ENCODE peak calls at places on chromosome X, in ten cellular contexts. One of them, this sample, is unnamed.

GRCh38 chrX:139094671-139095592 is 383.4 kb upstream of the FGF13 start:
- DNase-seq in HAP-1: no peak
- DNase-seq in mesendoderm: peak; percentile 56
- DNase-seq in GM23248: peak; percentile 36
- DNase-seq in endodermal cell: no peak
- DNase-seq in colonic mucosa: no peak
- DNase-seq in suprapubic skin: no peak
- DNase-seq in fibroblast of lung: peak; percentile 87
- DNase-seq in body of pancreas: no peak
- DNase-seq in cardiac muscle cell: no peak
- DNase-seq in this sample: no peak

GRCh38 chrX:104987063-104987462 is 233.4 kb downstream of the TEX13A start:
- DNase-seq in HAP-1: no peak
- DNase-seq in mesendoderm: no peak
- DNase-seq in GM23248: no peak
- DNase-seq in endodermal cell: no peak
- DNase-seq in colonic mucosa: no peak
- DNase-seq in suprapubic skin: no peak
- DNase-seq in fibroblast of lung: peak; percentile 11
- DNase-seq in body of pancreas: no peak
- DNase-seq in cardiac muscle cell: peak; percentile 0
- DNase-seq in this sample: no peak

GRCh38 chrX:14235004-14235403 is 205.3 kb upstream of the GEMIN8 start:
- DNase-seq in HAP-1: peak; percentile 10
- DNase-seq in mesendoderm: peak; percentile 13
- DNase-seq in GM23248: peak; percentile 0
- DNase-seq in endodermal cell: peak; percentile 53
- DNase-seq in colonic mucosa: no peak
- DNase-seq in suprapubic skin: no peak
- DNase-seq in fibroblast of lung: no peak
- DNase-seq in body of pancreas: no peak
- DNase-seq in cardiac muscle cell: no peak
- DNase-seq in this sample: no peak

GRCh38 chrX:34382416-34382815 is 250.3 kb upstream of the FAM47A start:
- DNase-seq in HAP-1: no peak
- DNase-seq in mesendoderm: no peak
- DNase-seq in GM23248: peak; percentile 2
- DNase-seq in endodermal cell: no peak
- DNase-seq in colonic mucosa: no peak
- DNase-seq in suprapubic skin: no peak
- DNase-seq in fibroblast of lung: peak; percentile 24
- DNase-seq in body of pancreas: no peak
- DNase-seq in cardiac muscle cell: peak; percentile 82
- DNase-seq in this sample: no peak

GRCh38 chrX:77668391-77669237 is 117.4 kb downstream of the ATRX start:
- DNase-seq in HAP-1: no peak
- DNase-seq in mesendoderm: no peak
- DNase-seq in GM23248: peak; percentile 64
- DNase-seq in endodermal cell: no peak
- DNase-seq in colonic mucosa: no peak
- DNase-seq in suprapubic skin: no peak
- DNase-seq in fibroblast of lung: peak; percentile 59
- DNase-seq in body of pancreas: no peak
- DNase-seq in cardiac muscle cell: peak; percentile 49
- DNase-seq in this sample: no peak

GRCh38 chrX:75648803-75649588 is 126.2 kb upstream of the ZDHHC15 start:
- DNase-seq in HAP-1: no peak
- DNase-seq in mesendoderm: no peak
- DNase-seq in GM23248: no peak
- DNase-seq in endodermal cell: no peak
- DNase-seq in colonic mucosa: no peak
- DNase-seq in suprapubic skin: no peak
- DNase-seq in fibroblast of lung: no peak
- DNase-seq in body of pancreas: no peak
- DNase-seq in cardiac muscle cell: no peak
- DNase-seq in this sample: no peak

GRCh38 chrX:32774966-32775365 is 436.4 kb downstream of the DMD start:
- DNase-seq in HAP-1: no peak
- DNase-seq in mesendoderm: no peak
- DNase-seq in GM23248: no peak
- DNase-seq in endodermal cell: no peak
- DNase-seq in colonic mucosa: no peak
- DNase-seq in suprapubic skin: no peak
- DNase-seq in fibroblast of lung: no peak
- DNase-seq in body of pancreas: no peak
- DNase-seq in cardiac muscle cell: no peak
- DNase-seq in this sample: no peak

GRCh38 chrX:100417671-100418070 is 7.6 kb upstream of the PCDH19 start:
- DNase-seq in HAP-1: no peak
- DNase-seq in mesendoderm: no peak
- DNase-seq in GM23248: no peak
- DNase-seq in endodermal cell: no peak
- DNase-seq in colonic mucosa: no peak
- DNase-seq in suprapubic skin: no peak
- DNase-seq in fibroblast of lung: no peak
- DNase-seq in body of pancreas: no peak
- DNase-seq in cardiac muscle cell: peak; percentile 55
- DNase-seq in this sample: no peak

GRCh38 chrX:139965421-139965820 is at the start of gene CXorf66:
- DNase-seq in HAP-1: no peak
- DNase-seq in mesendoderm: no peak
- DNase-seq in GM23248: no peak
- DNase-seq in endodermal cell: no peak
- DNase-seq in colonic mucosa: no peak
- DNase-seq in suprapubic skin: no peak
- DNase-seq in fibroblast of lung: no peak
- DNase-seq in body of pancreas: no peak
- DNase-seq in cardiac muscle cell: no peak
- DNase-seq in this sample: no peak

GRCh38 chrX:13180807-13181206 is 136.4 kb upstream of the FAM9C start:
- DNase-seq in HAP-1: no peak
- DNase-seq in mesendoderm: no peak
- DNase-seq in GM23248: peak; percentile 52
- DNase-seq in endodermal cell: no peak
- DNase-seq in colonic mucosa: no peak
- DNase-seq in suprapubic skin: no peak
- DNase-seq in fibroblast of lung: peak; percentile 79
- DNase-seq in body of pancreas: no peak
- DNase-seq in cardiac muscle cell: peak; percentile 82
- DNase-seq in this sample: no peak

GRCh38 chrX:67568769-67569168 is 24.9 kb downstream of the AR start:
- DNase-seq in HAP-1: no peak
- DNase-seq in mesendoderm: peak; percentile 32
- DNase-seq in GM23248: peak; percentile 32
- DNase-seq in endodermal cell: no peak
- DNase-seq in colonic mucosa: no peak
- DNase-seq in suprapubic skin: no peak
- DNase-seq in fibroblast of lung: peak; percentile 28
- DNase-seq in body of pancreas: no peak
- DNase-seq in cardiac muscle cell: no peak
- DNase-seq in this sample: no peak

GRCh38 chrX:67564475-67564874 is 20.7 kb downstream of the AR start:
- DNase-seq in HAP-1: no peak
- DNase-seq in mesendoderm: no peak
- DNase-seq in GM23248: no peak
- DNase-seq in endodermal cell: no peak
- DNase-seq in colonic mucosa: no peak
- DNase-seq in suprapubic skin: no peak
- DNase-seq in fibroblast of lung: no peak
- DNase-seq in body of pancreas: no peak
- DNase-seq in cardiac muscle cell: no peak
- DNase-seq in this sample: no peak

GRCh38 chrX:67558267-67558666 is 14.4 kb downstream of the AR start:
- DNase-seq in HAP-1: no peak
- DNase-seq in mesendoderm: no peak
- DNase-seq in GM23248: no peak
- DNase-seq in endodermal cell: no peak
- DNase-seq in colonic mucosa: no peak
- DNase-seq in suprapubic skin: no peak
- DNase-seq in fibroblast of lung: no peak
- DNase-seq in body of pancreas: no peak
- DNase-seq in cardiac muscle cell: no peak
- DNase-seq in this sample: no peak

GRCh38 chrX:67563469-67564448 is 19.9 kb downstream of the AR start:
- DNase-seq in HAP-1: no peak
- DNase-seq in mesendoderm: peak; percentile 60
- DNase-seq in GM23248: peak; percentile 30
- DNase-seq in endodermal cell: no peak
- DNase-seq in colonic mucosa: no peak
- DNase-seq in suprapubic skin: no peak
- DNase-seq in fibroblast of lung: peak; percentile 72
- DNase-seq in body of pancreas: peak; percentile 13
- DNase-seq in cardiac muscle cell: peak; percentile 74
- DNase-seq in this sample: no peak
- H3K4me3 ChIP-seq in HAP-1: no peak overlapping the region
- H3K4me3 ChIP-seq in mesendoderm: no peak overlapping the region
- H3K4me3 ChIP-seq in GM23248: no peak overlapping the region
- H3K4me3 ChIP-seq in endodermal cell: no peak overlapping the region
- H3K4me3 ChIP-seq in colonic mucosa: no peak overlapping the region
- H3K4me3 ChIP-seq in suprapubic skin: no peak overlapping the region
- H3K4me3 ChIP-seq in fibroblast of lung: no peak overlapping the region
- H3K4me3 ChIP-seq in body of pancreas: no peak overlapping the region
- H3K4me3 ChIP-seq in cardiac muscle cell: no peak overlapping the region
- H3K4me3 ChIP-seq in this sample: no peak overlapping the region

GRCh38 chrX:129782015-129782495 is 2.3 kb downstream of the SASH3 start:
- DNase-seq in HAP-1: no peak
- DNase-seq in mesendoderm: no peak
- DNase-seq in GM23248: no peak
- DNase-seq in endodermal cell: no peak
- DNase-seq in colonic mucosa: no peak
- DNase-seq in suprapubic skin: no peak
- DNase-seq in fibroblast of lung: no peak
- DNase-seq in body of pancreas: no peak
- DNase-seq in cardiac muscle cell: no peak
- DNase-seq in this sample: no peak
- H3K4me1 ChIP-seq in HAP-1: no peaks in the 10 kb centered on the region
- H3K4me1 ChIP-seq in mesendoderm: no peaks in the 10 kb centered on the region
- H3K4me1 ChIP-seq in GM23248: no peaks in the 10 kb centered on the region
- H3K4me1 ChIP-seq in endodermal cell: no peaks in the 10 kb centered on the region
- H3K4me1 ChIP-seq in colonic mucosa: no peaks in the 10 kb centered on the region
- H3K4me1 ChIP-seq in suprapubic skin: no peaks in the 10 kb centered on the region
- H3K4me1 ChIP-seq in fibroblast of lung: no peaks in the 10 kb centered on the region
- H3K4me1 ChIP-seq in body of pancreas: no peaks in the 10 kb centered on the region
- H3K4me1 ChIP-seq in cardiac muscle cell: no peaks in the 10 kb centered on the region
- H3K4me1 ChIP-seq in this sample: no peaks in the 10 kb centered on the region

DNA sequence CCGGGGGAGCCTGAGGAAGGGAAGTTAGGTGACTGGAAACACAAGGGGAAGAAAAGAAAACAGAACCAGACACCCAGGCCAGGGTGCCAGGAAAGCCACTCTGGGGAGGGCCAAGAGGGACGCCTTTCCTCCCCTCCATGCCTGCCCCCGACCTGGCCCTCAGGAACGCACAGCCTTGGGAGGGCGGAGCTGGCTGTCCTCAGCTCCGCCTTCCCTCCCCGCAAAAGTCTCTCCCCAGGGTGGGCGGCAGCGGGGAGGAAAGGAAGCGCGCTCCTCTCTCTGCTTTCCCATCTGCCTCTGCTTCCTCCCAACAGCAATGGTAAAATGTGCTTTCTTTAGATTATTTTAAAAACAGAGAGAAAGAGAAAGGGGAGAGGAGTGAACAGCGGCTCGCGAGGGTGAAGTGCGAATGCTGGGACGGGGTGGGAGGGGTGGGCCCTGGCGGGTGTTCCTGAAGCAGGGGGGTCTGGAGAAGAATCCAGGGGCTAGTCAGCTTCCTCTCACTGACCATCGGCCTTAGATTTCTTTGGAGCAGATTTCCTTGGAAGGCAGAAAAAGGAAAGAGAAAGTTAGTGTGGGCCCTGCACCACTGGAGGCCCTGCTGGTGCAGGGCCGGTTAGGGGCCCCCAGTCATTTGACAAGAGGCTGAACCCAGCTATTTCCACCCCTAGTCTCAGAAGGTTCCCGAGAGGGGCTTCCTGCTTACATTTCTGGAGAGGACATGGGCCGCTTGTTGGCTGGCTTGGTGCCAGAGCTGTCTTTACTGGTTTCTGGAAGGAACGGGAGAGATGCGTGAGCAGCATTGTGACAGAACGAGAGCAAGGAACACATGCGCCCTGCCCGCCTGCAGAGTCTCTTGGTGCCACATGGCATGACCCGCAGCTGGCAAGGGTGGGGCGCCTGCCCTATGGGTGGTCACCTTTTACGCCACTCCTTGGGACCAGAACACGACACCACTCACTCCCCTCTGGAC is 4.7 kb upstream of the RENBP start:
- DNase-seq in HAP-1: no peak
- DNase-seq in mesendoderm: no peak
- DNase-seq in GM23248: no peak
- DNase-seq in endodermal cell: no peak
- DNase-seq in colonic mucosa: no peak
- DNase-seq in suprapubic skin: no peak
- DNase-seq in fibroblast of lung: no peak
- DNase-seq in body of pancreas: no peak
- DNase-seq in cardiac muscle cell: no peak
- DNase-seq in this sample: no peak
- H3K36me3 ChIP-seq in HAP-1: peaks cover 57% of the 10 kb centered on the region
- H3K36me3 ChIP-seq in mesendoderm: peaks cover 7% of the 10 kb centered on the region
- H3K36me3 ChIP-seq in GM23248: no peaks in the 10 kb centered on the region
- H3K36me3 ChIP-seq in endodermal cell: peaks cover 25% of the 10 kb centered on the region
- H3K36me3 ChIP-seq in colonic mucosa: no peaks in the 10 kb centered on the region
- H3K36me3 ChIP-seq in suprapubic skin: peaks cover 42% of the 10 kb centered on the region
- H3K36me3 ChIP-seq in fibroblast of lung: peaks cover 27% of the 10 kb centered on the region
- H3K36me3 ChIP-seq in body of pancreas: peaks cover 4% of the 10 kb centered on the region
- H3K36me3 ChIP-seq in cardiac muscle cell: peaks cover 3% of the 10 kb centered on the region
- H3K36me3 ChIP-seq in this sample: peaks cover 28% of the 10 kb centered on the region

GRCh38 chrX:42398967-42399631 is 378.9 kb downstream of the PPP1R2C start:
- DNase-seq in HAP-1: no peak
- DNase-seq in mesendoderm: peak; percentile 19
- DNase-seq in GM23248: no peak
- DNase-seq in endodermal cell: no peak
- DNase-seq in colonic mucosa: no peak
- DNase-seq in suprapubic skin: no peak
- DNase-seq in fibroblast of lung: no peak
- DNase-seq in body of pancreas: no peak
- DNase-seq in cardiac muscle cell: peak; percentile 21
- DNase-seq in this sample: no peak
- H3K4me3 ChIP-seq in HAP-1: no peak overlapping the region
- H3K4me3 ChIP-seq in mesendoderm: no peak overlapping the region
- H3K4me3 ChIP-seq in GM23248: no peak overlapping the region
- H3K4me3 ChIP-seq in endodermal cell: no peak overlapping the region
- H3K4me3 ChIP-seq in colonic mucosa: no peak overlapping the region
- H3K4me3 ChIP-seq in suprapubic skin: no peak overlapping the region
- H3K4me3 ChIP-seq in fibroblast of lung: no peak overlapping the region
- H3K4me3 ChIP-seq in body of pancreas: no peak overlapping the region
- H3K4me3 ChIP-seq in cardiac muscle cell: no peak overlapping the region
- H3K4me3 ChIP-seq in this sample: no peak overlapping the region

This sample was measured in stomach.